ENCODE peak calls at places on chromosomes 4 and X, in four cellular contexts. One of them, this sample, is unnamed.

GRCh38 chr4:18556402-18556801 is 534.8 kb upstream of the LCORL start:
- DNase-seq in coronary artery: no peak
- DNase-seq in choroid plexus epithelial cell: no peak
- DNase-seq in HFFc6: no peak
- DNase-seq in this sample: no peak

GRCh38 chrX:118726887-118727685 is at the start of gene IL13RA1:
- DNase-seq in HFFc6: peak
- DNase-seq in coronary artery: peak
- DNase-seq in choroid plexus epithelial cell: peak
- DNase-seq in this sample: peak

GRCh38 chr4:186717556-186717955 is 6.1 kb downstream of the FAT1 start:
- DNase-seq in HFFc6: no peak
- DNase-seq in choroid plexus epithelial cell: no peak
- DNase-seq in coronary artery: no peak
- DNase-seq in this sample: no peak

GRCh38 chr4:113574636-113575103 is 186.9 kb downstream of the CAMK2D start:
- DNase-seq in HFFc6: peak
- DNase-seq in choroid plexus epithelial cell: peak
- DNase-seq in coronary artery: no peak
- DNase-seq in this sample: no peak

GRCh38 chr4:173507471-173508385 is 22.3 kb downstream of the HAND2 start:
- DNase-seq in choroid plexus epithelial cell: no peak
- DNase-seq in coronary artery: no peak
- DNase-seq in HFFc6: no peak
- DNase-seq in this sample: no peak

GRCh38 chrX:71619193-71619592 is 882 bp upstream of the CXCR3 start:
- DNase-seq in choroid plexus epithelial cell: no peak
- DNase-seq in coronary artery: no peak
- DNase-seq in HFFc6: no peak
- DNase-seq in this sample: no peak

GRCh38 chr4:118167306-118167705 is 133.0 kb downstream of the NDST3 start:
- DNase-seq in coronary artery: no peak
- DNase-seq in choroid plexus epithelial cell: no peak
- DNase-seq in HFFc6: no peak
- DNase-seq in this sample: no peak

GRCh38 chr4:155071962-155072361 is 136.5 kb upstream of the NPY2R start:
- DNase-seq in HFFc6: no peak
- DNase-seq in choroid plexus epithelial cell: no peak
- DNase-seq in coronary artery: no peak
- DNase-seq in this sample: peak

GRCh38 chr4:126899382-126899801 is 733.4 kb upstream of the INTU start:
- DNase-seq in HFFc6: peak
- DNase-seq in choroid plexus epithelial cell: peak
- DNase-seq in coronary artery: no peak
- DNase-seq in this sample: no peak

GRCh38 chr4:185369729-185370128 is 26.0 kb downstream of the LRP2BP start:
- DNase-seq in coronary artery: no peak
- DNase-seq in choroid plexus epithelial cell: peak
- DNase-seq in HFFc6: no peak
- DNase-seq in this sample: no peak

GRCh38 chrX:119398974-119399771 is at the start of gene SLC25A43:
- DNase-seq in coronary artery: no peak
- DNase-seq in HFFc6: no peak
- DNase-seq in choroid plexus epithelial cell: no peak
- DNase-seq in this sample: peak

GRCh38 chr4:156596026-156596425 is 375.6 kb downstream of the PDGFC start:
- DNase-seq in HFFc6: no peak
- DNase-seq in choroid plexus epithelial cell: peak
- DNase-seq in coronary artery: no peak
- DNase-seq in this sample: no peak

GRCh38 chrX:47579537-47579936 is 2.7 kb upstream of the TIMP1 start:
- DNase-seq in HFFc6: peak
- DNase-seq in coronary artery: no peak
- DNase-seq in choroid plexus epithelial cell: peak
- DNase-seq in this sample: no peak

GRCh38 chrX:24463077-24463476 is 2.0 kb upstream of the PDK3 start:
- DNase-seq in coronary artery: no peak
- DNase-seq in choroid plexus epithelial cell: no peak
- DNase-seq in HFFc6: no peak
- DNase-seq in this sample: no peak

GRCh38 chr4:141849778-141850177 is 213.4 kb downstream of the IL15 start:
- DNase-seq in choroid plexus epithelial cell: peak
- DNase-seq in HFFc6: no peak
- DNase-seq in coronary artery: no peak
- DNase-seq in this sample: no peak

GRCh38 chrX:102154900-102155805 is 624 bp downstream of the BEX5 start:
- DNase-seq in coronary artery: no peak
- DNase-seq in HFFc6: no peak
- DNase-seq in choroid plexus epithelial cell: no peak
- DNase-seq in this sample: no peak

GRCh38 chrX:48794993-48795501 is 6.8 kb upstream of the HDAC6 start:
- DNase-seq in HFFc6: peak
- DNase-seq in coronary artery: no peak
- DNase-seq in choroid plexus epithelial cell: peak
- DNase-seq in this sample: no peak

GRCh38 chr4:151014521-151015457 is at the start of gene LRBA:
- DNase-seq in coronary artery: peak
- DNase-seq in choroid plexus epithelial cell: peak
- DNase-seq in HFFc6: peak
- DNase-seq in this sample: peak

GRCh38 chr4:92299152-92299551 is 4.6 kb upstream of the GRID2 start:
- DNase-seq in coronary artery: no peak
- DNase-seq in HFFc6: no peak
- DNase-seq in choroid plexus epithelial cell: peak
- DNase-seq in this sample: no peak

GRCh38 chrX:85107407-85107806 is 103.7 kb downstream of the APOOL start:
- DNase-seq in coronary artery: no peak
- DNase-seq in choroid plexus epithelial cell: no peak
- DNase-seq in HFFc6: peak
- DNase-seq in this sample: no peak

GRCh38 chr4:148376151-148376550 is 66.1 kb downstream of the NR3C2 start:
- DNase-seq in choroid plexus epithelial cell: peak
- DNase-seq in coronary artery: no peak
- DNase-seq in HFFc6: no peak
- DNase-seq in this sample: no peak

GRCh38 chr4:147182041-147182440 is 236.4 kb upstream of the TTC29 start:
- DNase-seq in choroid plexus epithelial cell: peak
- DNase-seq in HFFc6: no peak
- DNase-seq in coronary artery: no peak
- DNase-seq in this sample: no peak

GRCh38 chr4:186008057-186008456 is 60.9 kb upstream of the TLR3 start:
- DNase-seq in coronary artery: no peak
- DNase-seq in HFFc6: no peak
- DNase-seq in choroid plexus epithelial cell: no peak
- DNase-seq in this sample: no peak

GRCh38 chr4:185202984-185203379 is 818 bp downstream of the CFAP97 start:
- DNase-seq in coronary artery: no peak
- DNase-seq in HFFc6: no peak
- DNase-seq in choroid plexus epithelial cell: no peak
- DNase-seq in this sample: no peak

GRCh38 chrX:87798039-87798438 is 280.4 kb downstream of the KLHL4 start:
- DNase-seq in coronary artery: no peak
- DNase-seq in choroid plexus epithelial cell: no peak
- DNase-seq in HFFc6: no peak
- DNase-seq in this sample: no peak

GRCh38 chrX:1388651-1389050 is 3.3 kb downstream of the SLC25A6 start:
- DNase-seq in coronary artery: no peak
- DNase-seq in choroid plexus epithelial cell: no peak
- DNase-seq in HFFc6: no peak
- DNase-seq in this sample: no peak

GRCh38 chr4:178970433-178971140 is 1528.3 kb upstream of the AGA start:
- DNase-seq in HFFc6: no peak
- DNase-seq in coronary artery: no peak
- DNase-seq in choroid plexus epithelial cell: no peak
- DNase-seq in this sample: no peak

GRCh38 chr4:7055111-7055989 is 12.2 kb downstream of the TADA2B start:
- DNase-seq in coronary artery: no peak
- DNase-seq in choroid plexus epithelial cell: no peak
- DNase-seq in HFFc6: no peak
- DNase-seq in this sample: no peak

GRCh38 chrX:111568356-111568755 is 56.9 kb downstream of the SERTM2 start:
- DNase-seq in HFFc6: no peak
- DNase-seq in choroid plexus epithelial cell: peak
- DNase-seq in coronary artery: no peak
- DNase-seq in this sample: no peak

GRCh38 chr4:111475001-111475400 is 670.3 kb upstream of the FAM241A start:
- DNase-seq in coronary artery: no peak
- DNase-seq in choroid plexus epithelial cell: peak
- DNase-seq in HFFc6: no peak
- DNase-seq in this sample: no peak
- TF ChIP-seq CTCF in coronary artery: no peak
- TF ChIP-seq CTCF in choroid plexus epithelial cell: peak
- TF ChIP-seq CTCF in HFFc6: peak
- TF ChIP-seq CTCF in this sample: no peak

DNA sequence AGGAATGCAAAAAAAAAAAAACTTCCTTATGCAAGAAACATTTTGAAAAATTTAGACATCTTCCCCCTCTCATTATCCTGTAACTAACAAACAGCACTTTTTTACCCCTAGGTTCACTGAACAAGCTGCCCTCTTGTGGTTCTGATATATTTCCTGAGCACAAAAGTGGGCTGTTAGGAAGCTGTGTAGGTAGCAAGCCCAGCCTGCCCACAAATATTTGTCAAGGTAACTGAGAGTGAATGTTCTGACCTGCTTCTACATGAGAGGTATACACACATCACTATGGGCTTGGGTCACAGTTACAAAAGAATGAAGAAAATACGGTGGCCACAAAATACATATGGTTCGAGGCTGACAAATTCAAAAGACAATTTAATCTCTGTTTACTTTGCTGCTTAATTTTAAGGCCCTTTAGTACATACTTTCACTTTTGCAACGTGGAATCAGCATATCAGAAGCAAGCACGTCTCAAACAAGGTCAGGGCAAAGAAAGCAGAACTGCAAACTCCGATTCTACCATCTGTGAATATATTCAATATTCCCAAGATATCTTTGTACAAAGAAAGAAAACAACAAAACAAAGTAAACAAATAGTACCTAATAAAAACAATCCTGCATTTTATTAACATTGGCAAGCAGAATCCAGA is 78.6 kb downstream of the RBM47 start:
- DNase-seq in HFFc6: peak
- DNase-seq in choroid plexus epithelial cell: peak
- DNase-seq in coronary artery: no peak
- DNase-seq in this sample: peak
- TF ChIP-seq CTCF in HFFc6: peak
- TF ChIP-seq CTCF in choroid plexus epithelial cell: peak
- TF ChIP-seq CTCF in coronary artery: no peak
- TF ChIP-seq CTCF in this sample: peak

DNA sequence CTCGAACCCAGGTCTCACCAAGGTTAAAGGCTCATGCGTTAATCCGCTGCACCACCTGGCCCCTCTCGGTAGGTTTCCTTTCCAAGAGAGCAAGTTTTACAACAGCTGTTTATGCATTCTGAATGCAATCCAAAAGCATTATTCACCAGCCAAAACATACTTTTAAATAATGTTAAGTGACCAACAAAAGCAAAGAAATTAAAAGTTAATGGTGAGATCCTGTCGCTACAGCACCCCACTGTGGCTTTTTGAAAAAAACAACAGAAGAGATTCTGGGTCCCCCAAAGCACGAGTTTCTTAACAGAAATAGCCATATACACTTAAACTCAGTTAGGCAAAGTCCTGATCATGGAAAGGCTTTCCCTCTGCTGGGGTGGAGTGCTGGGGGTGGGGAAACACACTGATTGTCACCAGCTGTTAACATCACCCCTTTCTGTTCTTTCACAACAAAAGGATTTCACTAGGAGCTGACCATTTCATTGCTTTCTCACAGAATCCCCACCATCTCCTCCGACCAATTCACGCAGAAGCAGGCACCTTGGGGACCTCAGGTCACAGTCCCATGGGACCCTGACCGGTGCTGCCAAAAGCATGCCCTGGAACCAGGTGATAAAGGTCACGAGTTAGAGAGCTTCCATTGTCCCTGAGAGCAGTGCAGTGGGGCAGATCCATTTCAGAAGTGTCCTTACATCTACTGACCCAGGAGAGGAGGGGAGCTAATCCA is 51.2 kb downstream of the ZNF827 start:
- DNase-seq in choroid plexus epithelial cell: peak
- DNase-seq in coronary artery: no peak
- DNase-seq in HFFc6: peak
- DNase-seq in this sample: peak
- TF ChIP-seq CTCF in choroid plexus epithelial cell: peak
- TF ChIP-seq CTCF in coronary artery: no peak
- TF ChIP-seq CTCF in HFFc6: peak
- TF ChIP-seq CTCF in this sample: no peak

DNA sequence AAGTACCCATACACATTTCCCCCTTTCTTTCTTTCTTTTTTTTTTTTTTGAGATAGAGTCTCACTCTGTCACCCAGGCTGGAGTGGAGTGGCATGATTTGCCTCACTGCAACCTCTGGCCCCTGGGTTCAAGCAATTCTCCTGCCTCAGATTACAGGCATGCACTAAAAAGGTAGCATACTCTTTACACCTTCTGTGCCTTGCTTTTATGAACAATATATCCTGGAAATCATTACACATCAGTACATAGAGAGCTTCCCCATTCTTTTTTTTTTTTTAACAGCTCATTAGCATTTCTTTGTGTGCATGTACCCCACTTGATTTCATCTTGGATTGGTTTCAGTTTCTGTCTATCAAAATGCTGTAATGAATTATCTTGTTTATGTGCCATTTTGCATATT is 18.6 kb upstream of the HSD17B10 start:
- DNase-seq in HFFc6: no peak
- DNase-seq in choroid plexus epithelial cell: no peak
- DNase-seq in coronary artery: no peak
- DNase-seq in this sample: no peak
- TF ChIP-seq CTCF in HFFc6: no peak
- TF ChIP-seq CTCF in choroid plexus epithelial cell: no peak
- TF ChIP-seq CTCF in coronary artery: no peak
- TF ChIP-seq CTCF in this sample: no peak

GRCh38 chrX:53084043-53084570 is 1.9 kb downstream of the TSPYL2 start:
- DNase-seq in coronary artery: no peak
- DNase-seq in choroid plexus epithelial cell: no peak
- DNase-seq in HFFc6: no peak
- DNase-seq in this sample: no peak
- TF ChIP-seq CTCF in coronary artery: no peak
- TF ChIP-seq CTCF in choroid plexus epithelial cell: no peak
- TF ChIP-seq CTCF in HFFc6: no peak
- TF ChIP-seq CTCF in this sample: no peak

DNA sequence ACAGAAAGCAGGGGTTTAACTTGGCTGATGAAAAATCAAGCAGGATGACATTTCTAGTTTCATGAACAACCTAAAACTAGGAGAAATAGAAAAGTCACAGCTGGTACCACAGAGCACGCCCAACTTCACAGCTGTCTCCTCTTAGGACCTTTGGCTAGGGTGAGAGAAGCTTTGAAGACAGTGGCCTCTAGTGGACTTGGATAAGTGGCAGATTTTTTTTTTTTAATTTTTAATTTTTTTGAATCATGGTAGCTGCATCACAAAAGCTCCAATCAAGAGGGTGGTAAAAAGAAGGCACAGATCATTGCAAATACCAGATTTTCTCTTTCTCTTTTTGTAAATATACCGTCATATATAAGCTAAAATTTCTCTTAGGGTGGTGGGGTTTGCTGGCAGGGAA is 20.2 kb upstream of the MAP3K15 start:
- DNase-seq in HFFc6: peak
- DNase-seq in choroid plexus epithelial cell: peak
- DNase-seq in coronary artery: no peak
- DNase-seq in this sample: no peak
- TF ChIP-seq CTCF in HFFc6: peak
- TF ChIP-seq CTCF in choroid plexus epithelial cell: peak
- TF ChIP-seq CTCF in coronary artery: no peak
- TF ChIP-seq CTCF in this sample: no peak

GRCh38 chrX:20228245-20228644 is 38.5 kb downstream of the RPS6KA3 start:
- DNase-seq in coronary artery: no peak
- DNase-seq in choroid plexus epithelial cell: no peak
- DNase-seq in HFFc6: no peak
- DNase-seq in this sample: no peak
- TF ChIP-seq CTCF in coronary artery: no peak
- TF ChIP-seq CTCF in choroid plexus epithelial cell: no peak
- TF ChIP-seq CTCF in HFFc6: no peak
- TF ChIP-seq CTCF in this sample: no peak